ENCODE peak calls at places on chromosomes 13 and 19, in six cellular contexts. E, T, C, Z, P and I are unnamed samples.

GRCh38 chr13:42610623-42611022 is 36.7 kb downstream of the TNFSF11 start:
- DNase-seq in E (no peak), T (no peak), C (no peak), Z (no peak), P (no peak), I (no peak)

GRCh38 chr19:17473041-17473440 is 2.7 kb downstream of the SLC27A1 start:
- DNase-seq in E (peak), T (no peak), C (no peak), Z (peak), P (no peak), I (no peak)

GRCh38 chr19:1855040-1855827 is 7.0 kb upstream of the REXO1 start:
- DNase-seq in E (peak), T (peak), C (peak), Z (peak), P (peak), I (peak)

GRCh38 chr13:19781526-19781925 is 1.2 kb downstream of the PSPC1 start:
- DNase-seq in E (peak), T (no peak), C (no peak), Z (no peak), P (no peak), I (no peak)

GRCh38 chr19:53877361-53877766 is 4.6 kb upstream of the PRKCG start:
- DNase-seq in E (no peak), T (no peak), C (no peak), Z (no peak), P (no peak), I (no peak)

GRCh38 chr19:7483720-7484201 is 5.1 kb downstream of the PEX11G start:
- DNase-seq in E (no peak), T (no peak), C (no peak), Z (no peak), P (no peak), I (no peak)

GRCh38 chr19:44927746-44928145 is 13.3 kb downstream of the APOC1 start:
- DNase-seq in E (peak), T (no peak), C (no peak), Z (no peak), P (no peak), I (no peak)

GRCh38 chr19:10086032-10086903 is at the start of gene SHFL:
- DNase-seq in E (peak), T (peak), C (peak), Z (no peak), P (peak), I (no peak)

GRCh38 chr13:49584771-49585182 is 581 bp downstream of the RCBTB1 start:
- DNase-seq in E (peak), T (no peak), C (no peak), Z (no peak), P (no peak), I (no peak)

GRCh38 chr19:33434090-33434885 is 60.8 kb downstream of the CEBPG start:
- DNase-seq in E (no peak), T (no peak), C (no peak), Z (no peak), P (no peak), I (no peak)

GRCh38 chr13:95457294-95457693 is 95.2 kb upstream of the CLDN10 start:
- DNase-seq in E (peak), T (no peak), C (peak), Z (no peak), P (no peak), I (no peak)

GRCh38 chr13:97434417-97435296 is 688 bp downstream of the RAP2A start:
- DNase-seq in E (peak), T (peak), C (no peak), Z (no peak), P (peak), I (peak)

GRCh38 chr13:112869202-112870061 is 99.6 kb upstream of the MCF2L start:
- DNase-seq in E (no peak), T (peak), C (no peak), Z (peak), P (no peak), I (no peak)

GRCh38 chr13:33261426-33262068 is 24.0 kb downstream of the STARD13 start:
- DNase-seq in E (no peak), T (no peak), C (no peak), Z (no peak), P (no peak), I (no peak)

GRCh38 chr13:50400035-50400726 is 384.9 kb downstream of the KCNRG start:
- DNase-seq in E (no peak), T (no peak), C (no peak), Z (no peak), P (peak), I (no peak)

GRCh38 chr19:1455336-1456120 is 5.6 kb downstream of the APC2 start:
- DNase-seq in E (peak), T (no peak), C (peak), Z (no peak), P (no peak), I (no peak)

GRCh38 chr19:16301999-16302694 is 22.5 kb upstream of the KLF2 start:
- DNase-seq in E (no peak), T (no peak), C (no peak), Z (no peak), P (no peak), I (no peak)

GRCh38 chr13:67416047-67416925 is 186.2 kb upstream of the PCDH9 start:
- DNase-seq in E (peak), T (no peak), C (no peak), Z (no peak), P (no peak), I (peak)

GRCh38 chr13:78598382-78598781 is 5.0 kb downstream of the POU4F1 start:
- DNase-seq in E (no peak), T (no peak), C (no peak), Z (no peak), P (no peak), I (no peak)

GRCh38 chr19:38057954-38058690 is 151.1 kb downstream of the SIPA1L3 start:
- DNase-seq in E (no peak), T (no peak), C (no peak), Z (no peak), P (no peak), I (no peak)

GRCh38 chr19:38142176-38143035 is 81.6 kb downstream of the DPF1 start:
- DNase-seq in E (peak), T (no peak), C (peak), Z (no peak), P (peak), I (peak)

GRCh38 chr13:36674337-36675212 is 755 bp downstream of the SERTM1 start:
- DNase-seq in E (no peak), T (no peak), C (peak), Z (no peak), P (no peak), I (no peak)

GRCh38 chr19:873084-874019 is 13.9 kb downstream of the CFD start:
- DNase-seq in E (peak), T (no peak), C (peak), Z (no peak), P (no peak), I (no peak)

GRCh38 chr13:75489502-75490263 is 7.7 kb upstream of the TBC1D4 start:
- DNase-seq in E (peak), T (no peak), C (peak), Z (no peak), P (no peak), I (no peak)

GRCh38 chr19:14728595-14728994 is 38.7 kb downstream of the ZNF333 start:
- DNase-seq in E (no peak), T (peak), C (no peak), Z (no peak), P (no peak), I (no peak)

GRCh38 chr19:42553292-42554045 is 25.2 kb upstream of the CEACAM1 start:
- DNase-seq in E (peak), T (peak), C (no peak), Z (peak), P (peak), I (no peak)

GRCh38 chr13:95243207-95243606 is 58.0 kb downstream of the ABCC4 start:
- DNase-seq in E (no peak), T (peak), C (no peak), Z (no peak), P (no peak), I (no peak)

GRCh38 chr13:30576528-30576927 is 41.2 kb upstream of the USPL1 start:
- DNase-seq in E (peak), T (no peak), C (no peak), Z (no peak), P (peak), I (no peak)

GRCh38 chr19:10189631-10190425 is 4.9 kb downstream of the DNMT1 start:
- DNase-seq in E (no peak), T (no peak), C (no peak), Z (no peak), P (no peak), I (no peak)

GRCh38 chr13:75226755-75227435 is 255.1 kb downstream of the TBC1D4 start:
- DNase-seq in E (peak), T (no peak), C (no peak), Z (no peak), P (no peak), I (no peak)

GRCh38 chr19:45567609-45568008 is 17.0 kb downstream of the OPA3 start:
- DNase-seq in E (no peak), T (no peak), C (no peak), Z (no peak), P (no peak), I (no peak)

GRCh38 chr19:6087074-6087506 is 23.2 kb downstream of the RFX2 start:
- DNase-seq in E (no peak), T (peak), C (peak), Z (no peak), P (no peak), I (no peak)

GRCh38 chr13:51539887-51540286 is 44.4 kb upstream of the WDFY2 start:
- DNase-seq in E (peak), T (no peak), C (no peak), Z (no peak), P (no peak), I (no peak)

DNA sequence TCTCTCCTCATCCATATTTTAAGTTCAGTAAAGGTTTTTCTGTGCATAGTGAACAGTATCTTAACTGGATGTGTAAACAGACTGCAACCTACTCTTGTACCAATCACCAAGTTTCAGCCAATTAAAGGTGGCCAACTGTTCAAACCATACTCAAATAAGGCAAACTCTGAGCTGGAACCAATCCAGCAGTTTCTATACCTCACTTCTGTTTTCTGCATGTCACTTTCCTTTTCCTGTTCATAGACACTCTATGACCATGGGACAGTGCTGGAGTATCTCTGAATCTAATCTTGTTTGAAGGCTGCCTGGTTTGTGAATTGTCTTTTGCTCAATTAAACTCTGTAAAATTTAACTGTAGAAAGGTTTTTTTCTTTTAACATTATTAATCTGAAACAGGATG is 470.3 kb upstream of the SLITRK6 start:
- DNase-seq in E (no peak), T (no peak), C (no peak), Z (no peak), P (no peak), I (no peak)
- TF ChIP-seq CTCF in E (no peak), T (no peak), C (no peak), Z (no peak), P (no peak), I (no peak)

GRCh38 chr13:93173656-93174055 is 53.0 kb upstream of the GPC6 start:
- DNase-seq in E (peak), T (no peak), C (no peak), Z (no peak), P (no peak), I (no peak)

GRCh38 chr13:93169980-93170379 is 56.6 kb upstream of the GPC6 start:
- DNase-seq in E (peak), T (no peak), C (no peak), Z (peak), P (no peak), I (no peak)

GRCh38 chr13:93174260-93174659 is 52.3 kb upstream of the GPC6 start:
- DNase-seq in E (no peak), T (no peak), C (no peak), Z (no peak), P (no peak), I (no peak)

DNA sequence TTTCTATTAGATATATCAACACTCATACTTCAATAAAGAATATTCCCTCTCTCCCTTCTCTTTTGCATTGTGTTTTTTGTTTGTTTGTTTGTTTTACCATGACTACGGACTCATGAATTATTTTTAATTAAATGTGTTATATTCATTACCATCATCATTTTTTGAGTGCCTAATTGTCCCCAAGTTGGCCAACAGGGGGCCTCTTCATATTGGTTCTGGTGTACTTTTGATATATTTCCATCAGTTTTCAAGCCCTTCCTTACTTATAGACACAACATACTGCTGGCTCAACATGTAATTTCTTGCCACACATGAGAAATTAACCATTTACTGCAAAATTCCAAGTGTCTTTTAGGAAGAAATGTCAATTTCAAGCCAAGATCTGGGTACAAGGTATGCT is 54.5 kb upstream of the GPC6 start:
- DNase-seq in E (no peak), T (no peak), C (no peak), Z (no peak), P (no peak), I (no peak)
- TF ChIP-seq CTCF in E (peak), T (no peak), C (no peak), Z (peak), P (no peak), I (peak)

GRCh38 chr13:89361909-89362308 is 1690.7 kb downstream of the SLITRK5 start:
- DNase-seq in E (peak), T (no peak), C (no peak), Z (no peak), P (no peak), I (no peak)
- TF ChIP-seq CTCF in E (peak), T (no peak), C (no peak), Z (no peak), P (no peak), I (no peak)

DNA sequence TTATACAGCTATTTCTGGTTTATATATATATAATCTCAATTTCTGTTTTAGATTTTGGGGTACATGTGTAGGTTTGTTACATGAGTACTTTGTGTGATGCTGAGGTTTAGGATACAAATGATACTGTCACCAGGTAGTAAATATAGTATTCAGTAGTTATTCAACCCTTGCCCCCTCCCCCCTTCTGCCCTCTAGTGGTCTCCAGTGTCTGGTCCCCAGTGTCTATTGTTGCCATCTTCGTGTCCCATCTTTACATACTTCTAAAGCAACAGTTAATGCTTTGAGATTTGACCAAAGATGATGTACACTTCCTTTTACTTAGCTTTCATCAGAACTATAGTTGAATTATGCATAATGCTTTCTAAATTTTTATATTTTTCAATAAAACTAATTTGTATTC is 1623.4 kb upstream of the PRR20A start:
- DNase-seq in E (no peak), T (no peak), C (no peak), Z (no peak), P (no peak), I (peak)
- TF ChIP-seq CTCF in E (no peak), T (no peak), C (no peak), Z (no peak), P (no peak), I (peak)

GRCh38 chr19:48255376-48256303 is at the start of gene CARD8:
- DNase-seq in E (peak), T (peak), C (peak), Z (peak), P (peak), I (peak)
- TF ChIP-seq CTCF in E (peak), T (no peak), C (no peak), Z (no peak), P (no peak), I (no peak)

DNA sequence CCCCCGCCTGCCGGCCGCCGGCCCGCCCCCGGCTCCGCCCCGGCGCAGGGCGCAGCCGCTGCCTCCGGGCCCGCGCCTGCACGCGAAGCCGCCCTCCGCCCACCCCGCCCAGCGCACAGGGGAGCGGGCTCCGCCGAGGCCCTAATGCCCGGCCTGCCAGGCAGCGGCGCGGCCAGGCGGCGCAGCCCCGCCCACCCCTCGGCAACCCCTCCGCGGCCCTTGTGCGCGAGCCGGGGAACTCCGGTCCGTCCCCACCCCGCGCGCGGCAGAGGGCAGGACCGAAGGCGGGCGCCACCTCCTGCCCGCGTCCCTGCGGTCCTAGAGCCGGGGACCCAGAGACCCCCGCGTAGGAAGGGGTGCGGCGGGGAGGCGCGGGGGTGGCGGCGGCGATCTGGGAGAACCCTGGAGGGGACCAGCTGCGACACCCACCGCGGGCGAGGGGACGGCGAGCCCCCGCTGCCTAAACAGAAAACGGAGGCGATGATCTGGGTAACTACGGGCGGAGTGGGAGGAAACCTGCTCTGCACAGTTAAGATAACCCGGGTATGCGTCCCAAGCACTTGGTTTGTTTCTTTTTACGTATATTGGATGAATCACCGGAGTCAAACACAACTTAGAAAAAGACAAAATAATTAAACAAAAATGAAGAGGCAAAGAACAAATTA is 351 bp upstream of the USP12 start:
- DNase-seq in E (peak), T (peak), C (peak), Z (no peak), P (peak), I (peak)
- TF ChIP-seq CTCF in E (no peak), T (no peak), C (no peak), Z (no peak), P (peak), I (no peak)